ENCODE peak calls at places on chromosomes 12 and 14, in eight cellular contexts. F is hippocampal formation; P is activated CD4-positive, alpha-beta T cell treated with anti-CD3 and anti-CD28 coated beads, Interleukin-2, amount 50 U/mL, for 4 hours; A is T47D; V is fibroblast of mammary gland; M is CD4-positive, alpha-beta T cell; I is pancreas; Y is EL. G is an unnamed sample.

GRCh38 chr14:96167224-96168148 is 37.2 kb upstream of the BDKRB2 start:
- DNase-seq in F (no peak), P (no peak), A (peak), V (peak), M (no peak), I (peak), Y (peak), G (no peak)

GRCh38 chr14:60632257-60632656 is 17.0 kb downstream of the SIX1 start:
- DNase-seq in F (no peak), P (no peak), A (no peak), V (no peak), M (no peak), I (no peak), Y (no peak), G (no peak)

GRCh38 chr14:59483360-59483759 is 848 bp downstream of the L3HYPDH start:
- DNase-seq in F (no peak), P (no peak), A (no peak), V (peak), M (no peak), I (no peak), Y (peak), G (no peak)

GRCh38 chr12:31001581-31002360 is 71.9 kb upstream of the DDX11 start:
- DNase-seq in F (no peak), P (no peak), A (no peak), V (no peak), M (no peak), I (no peak), Y (no peak), G (no peak)

GRCh38 chr14:100840751-100841444 is 15.0 kb downstream of the MEG3 start:
- DNase-seq in F (no peak), P (no peak), A (no peak), V (no peak), M (no peak), I (no peak), Y (no peak), G (no peak)

GRCh38 chr14:104873380-104874055 is 8.4 kb downstream of the CEP170B start:
- DNase-seq in F (no peak), P (no peak), A (no peak), V (no peak), M (no peak), I (no peak), Y (no peak), G (no peak)

GRCh38 chr12:18183141-18183540 is 78.2 kb upstream of the PIK3C2G start:
- DNase-seq in F (no peak), P (no peak), A (no peak), V (no peak), M (no peak), I (no peak), Y (no peak), G (no peak)

GRCh38 chr14:69459122-69459521 is 25.4 kb upstream of the PLEKHD1 start:
- DNase-seq in F (no peak), P (no peak), A (no peak), V (no peak), M (no peak), I (no peak), Y (no peak), G (no peak)

GRCh38 chr12:79555006-79555925 is 135.5 kb downstream of the PAWR start:
- DNase-seq in F (no peak), P (no peak), A (peak), V (peak), M (no peak), I (no peak), Y (peak), G (no peak)

GRCh38 chr12:128853321-128854197 is at the start of gene GLT1D1:
- DNase-seq in F (no peak), P (no peak), A (no peak), V (no peak), M (no peak), I (no peak), Y (no peak), G (no peak)

GRCh38 chr14:83660597-83660996 is 1869.3 kb upstream of the FLRT2 start:
- DNase-seq in F (no peak), P (no peak), A (no peak), V (no peak), M (no peak), I (no peak), Y (no peak), G (no peak)

GRCh38 chr12:103955811-103956514 is 9.7 kb upstream of the TDG start:
- DNase-seq in F (no peak), P (no peak), A (peak), V (no peak), M (no peak), I (no peak), Y (no peak), G (no peak)

GRCh38 chr14:100771121-100771800 is 44.6 kb downstream of the DLK1 start:
- DNase-seq in F (no peak), P (no peak), A (no peak), V (no peak), M (peak), I (no peak), Y (no peak), G (no peak)

GRCh38 chr12:21962236-21962635 is 21.0 kb upstream of the ABCC9 start:
- DNase-seq in F (no peak), P (no peak), A (no peak), V (peak), M (no peak), I (no peak), Y (peak), G (no peak)

GRCh38 chr14:74412753-74413152 is 13.3 kb downstream of the SYNDIG1L start:
- DNase-seq in F (no peak), P (no peak), A (no peak), V (no peak), M (no peak), I (no peak), Y (no peak), G (no peak)

GRCh38 chr12:57127101-57127709 is 1.1 kb upstream of the LRP1 start:
- DNase-seq in F (peak), P (peak), A (peak), V (no peak), M (peak), I (peak), Y (peak), G (peak)

GRCh38 chr12:57754411-57755193 is at the start of gene MARCHF9:
- DNase-seq in F (peak), P (peak), A (peak), V (no peak), M (peak), I (peak), Y (peak), G (peak)

GRCh38 chr12:49987620-49988303 is 15.0 kb downstream of the AQP6 start:
- DNase-seq in F (no peak), P (no peak), A (no peak), V (no peak), M (no peak), I (no peak), Y (no peak), G (no peak)

GRCh38 chr12:26240329-26240815 is 45.0 kb downstream of the SSPN start:
- DNase-seq in F (no peak), P (no peak), A (no peak), V (no peak), M (no peak), I (no peak), Y (no peak), G (no peak)

GRCh38 chr12:89783321-89784060 is 74.9 kb upstream of the ATP2B1 start:
- DNase-seq in F (no peak), P (no peak), A (no peak), V (peak), M (no peak), I (no peak), Y (peak), G (no peak)

GRCh38 chr12:77795699-77796098 is 35.0 kb upstream of the NAV3 start:
- DNase-seq in F (no peak), P (no peak), A (no peak), V (peak), M (no peak), I (no peak), Y (no peak), G (no peak)

GRCh38 chr12:22656835-22657234 is 31.9 kb downstream of the ETNK1 start:
- DNase-seq in F (no peak), P (no peak), A (no peak), V (no peak), M (no peak), I (no peak), Y (no peak), G (no peak)

GRCh38 chr14:25042362-25043299 is 7.3 kb downstream of the STXBP6 start:
- DNase-seq in F (peak), P (no peak), A (peak), V (peak), M (no peak), I (no peak), Y (peak), G (no peak)

GRCh38 chr12:88578274-88578673 is 2.0 kb downstream of the KITLG start:
- DNase-seq in F (no peak), P (no peak), A (no peak), V (peak), M (no peak), I (no peak), Y (peak), G (no peak)

GRCh38 chr14:32185097-32185496 is 16.7 kb upstream of the RNU6-7 start:
- DNase-seq in F (no peak), P (no peak), A (no peak), V (no peak), M (no peak), I (no peak), Y (no peak), G (no peak)

GRCh38 chr12:62519043-62519442 is 52.4 kb downstream of the MON2 start:
- DNase-seq in F (peak), P (no peak), A (no peak), V (no peak), M (no peak), I (no peak), Y (no peak), G (no peak)